ENCODE peak calls at places on chromosomes 3 and 15, in seven cellular contexts. One of them, this sample, is unnamed.

GRCh38 chr15:39204031-39204430 is 376.8 kb upstream of the THBS1 start:
- DNase-seq in transverse colon: no peak
- DNase-seq in PC-3: peak; percentile 37
- DNase-seq in AG10803: peak; percentile 67
- DNase-seq in HCT116: no peak
- DNase-seq in fibroblast of pulmonary artery: peak; percentile 61
- DNase-seq in cardiac muscle cell: peak; percentile 45
- DNase-seq in this sample: peak; percentile 43

GRCh38 chr3:40179016-40179415 is 130.5 kb upstream of the EIF1B start:
- DNase-seq in HCT116: peak; percentile 54
- DNase-seq in AG10803: peak; percentile 69
- DNase-seq in fibroblast of pulmonary artery: peak; percentile 81
- DNase-seq in PC-3: peak; percentile 81
- DNase-seq in cardiac muscle cell: peak; percentile 81
- DNase-seq in transverse colon: peak; percentile 78
- DNase-seq in this sample: peak; percentile 88

GRCh38 chr15:39501366-39501765 is 79.5 kb upstream of the THBS1 start:
- DNase-seq in PC-3: peak; percentile 4
- DNase-seq in fibroblast of pulmonary artery: no peak
- DNase-seq in transverse colon: no peak
- DNase-seq in HCT116: no peak
- DNase-seq in AG10803: no peak
- DNase-seq in cardiac muscle cell: peak; percentile 35
- DNase-seq in this sample: peak; percentile 57

GRCh38 chr3:100419406-100419805 is 18.1 kb downstream of the LNP1 start:
- DNase-seq in cardiac muscle cell: no peak
- DNase-seq in AG10803: no peak
- DNase-seq in transverse colon: no peak
- DNase-seq in PC-3: no peak
- DNase-seq in fibroblast of pulmonary artery: no peak
- DNase-seq in HCT116: no peak
- DNase-seq in this sample: no peak

GRCh38 chr3:191761906-191762305 is 300.9 kb downstream of the PYDC2 start:
- DNase-seq in AG10803: no peak
- DNase-seq in HCT116: no peak
- DNase-seq in fibroblast of pulmonary artery: peak; percentile 18
- DNase-seq in cardiac muscle cell: no peak
- DNase-seq in transverse colon: no peak
- DNase-seq in PC-3: no peak
- DNase-seq in this sample: no peak

GRCh38 chr15:43939070-43939469 is 112.3 kb downstream of the WDR76 start:
- DNase-seq in HCT116: peak; percentile 12
- DNase-seq in transverse colon: peak; percentile 14
- DNase-seq in cardiac muscle cell: peak; percentile 42
- DNase-seq in AG10803: no peak
- DNase-seq in fibroblast of pulmonary artery: peak; percentile 53
- DNase-seq in PC-3: peak; percentile 75
- DNase-seq in this sample: no peak

GRCh38 chr3:37619568-37619967 is 242.1 kb upstream of the CTDSPL start:
- DNase-seq in cardiac muscle cell: no peak
- DNase-seq in AG10803: no peak
- DNase-seq in transverse colon: no peak
- DNase-seq in PC-3: no peak
- DNase-seq in fibroblast of pulmonary artery: no peak
- DNase-seq in HCT116: no peak
- DNase-seq in this sample: no peak

GRCh38 chr3:61053781-61054496 is 197.3 kb downstream of the FHIT start:
- DNase-seq in cardiac muscle cell: no peak
- DNase-seq in transverse colon: no peak
- DNase-seq in AG10803: no peak
- DNase-seq in fibroblast of pulmonary artery: no peak
- DNase-seq in HCT116: no peak
- DNase-seq in PC-3: no peak
- DNase-seq in this sample: no peak

GRCh38 chr3:110576962-110577361 is 494.7 kb upstream of the NECTIN3 start:
- DNase-seq in HCT116: peak; percentile 80
- DNase-seq in transverse colon: no peak
- DNase-seq in fibroblast of pulmonary artery: peak; percentile 91
- DNase-seq in AG10803: peak; percentile 97
- DNase-seq in PC-3: peak; percentile 95
- DNase-seq in cardiac muscle cell: peak; percentile 86
- DNase-seq in this sample: peak; percentile 97

GRCh38 chr15:100847194-100847593 is 32.4 kb upstream of the ALDH1A3 start:
- DNase-seq in HCT116: no peak
- DNase-seq in cardiac muscle cell: no peak
- DNase-seq in AG10803: no peak
- DNase-seq in PC-3: peak; percentile 77
- DNase-seq in transverse colon: no peak
- DNase-seq in fibroblast of pulmonary artery: no peak
- DNase-seq in this sample: no peak

GRCh38 chr15:100853676-100854440 is 25.8 kb upstream of the ALDH1A3 start:
- DNase-seq in HCT116: no peak
- DNase-seq in fibroblast of pulmonary artery: no peak
- DNase-seq in PC-3: no peak
- DNase-seq in transverse colon: no peak
- DNase-seq in cardiac muscle cell: no peak
- DNase-seq in AG10803: no peak
- DNase-seq in this sample: no peak

GRCh38 chr15:100849021-100849831 is 30.4 kb upstream of the ALDH1A3 start:
- DNase-seq in fibroblast of pulmonary artery: peak; percentile 14
- DNase-seq in transverse colon: peak; percentile 72
- DNase-seq in cardiac muscle cell: peak; percentile 44
- DNase-seq in AG10803: peak; percentile 53
- DNase-seq in HCT116: no peak
- DNase-seq in PC-3: peak; percentile 86
- DNase-seq in this sample: peak; percentile 20

GRCh38 chr15:100856847-100857246 is 22.8 kb upstream of the ALDH1A3 start:
- DNase-seq in PC-3: no peak
- DNase-seq in cardiac muscle cell: no peak
- DNase-seq in HCT116: no peak
- DNase-seq in AG10803: no peak
- DNase-seq in fibroblast of pulmonary artery: no peak
- DNase-seq in transverse colon: no peak
- DNase-seq in this sample: no peak

GRCh38 chr15:100852630-100853029 is 27.0 kb upstream of the ALDH1A3 start:
- DNase-seq in transverse colon: no peak
- DNase-seq in PC-3: no peak
- DNase-seq in HCT116: no peak
- DNase-seq in cardiac muscle cell: no peak
- DNase-seq in fibroblast of pulmonary artery: no peak
- DNase-seq in AG10803: no peak
- DNase-seq in this sample: no peak
- H3K4me3 ChIP-seq in transverse colon: no peak overlapping the region
- H3K4me3 ChIP-seq in PC-3: no peak overlapping the region
- H3K4me3 ChIP-seq in HCT116: no peak overlapping the region
- H3K4me3 ChIP-seq in cardiac muscle cell: no peak overlapping the region
- H3K4me3 ChIP-seq in fibroblast of pulmonary artery: no peak overlapping the region
- H3K4me3 ChIP-seq in AG10803: no peak overlapping the region
- H3K4me3 ChIP-seq in this sample: no peak overlapping the region

DNA sequence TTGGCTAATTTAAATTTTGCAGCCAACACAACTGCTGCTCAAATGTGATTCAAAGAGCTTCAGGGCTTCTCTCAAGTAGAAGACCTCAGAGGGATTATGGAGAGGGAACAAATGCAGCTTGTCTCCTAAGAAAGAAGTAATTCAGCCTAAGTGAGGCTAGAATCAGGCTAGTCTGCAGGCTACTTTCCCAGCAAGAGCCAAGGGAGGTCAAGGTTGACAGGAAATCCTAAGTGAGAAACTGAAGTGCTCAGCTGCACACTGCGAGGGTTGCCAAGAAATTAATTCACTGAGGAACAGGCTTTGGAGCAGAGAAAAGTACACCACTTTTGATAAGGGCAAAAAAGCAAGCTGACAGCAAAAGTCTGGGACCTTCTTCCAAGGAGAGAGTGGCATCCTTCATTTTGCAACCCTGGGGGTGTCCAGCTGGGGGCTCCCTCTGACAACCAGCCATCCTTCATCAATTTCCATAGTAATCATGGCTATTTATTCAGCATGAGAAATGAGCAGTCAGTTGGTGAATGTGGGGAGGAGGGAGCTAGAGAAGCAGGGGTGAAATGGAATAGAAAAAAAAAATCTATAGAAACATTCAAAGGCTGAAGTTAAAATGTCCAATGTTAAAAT is 646.4 kb upstream of the ADAMTS9 start:
- DNase-seq in AG10803: no peak
- DNase-seq in cardiac muscle cell: peak; percentile 51
- DNase-seq in transverse colon: no peak
- DNase-seq in PC-3: peak; percentile 1
- DNase-seq in fibroblast of pulmonary artery: no peak
- DNase-seq in HCT116: no peak
- DNase-seq in this sample: no peak
- TF ChIP-seq CTCF in AG10803: peak; percentile 26
- TF ChIP-seq CTCF in cardiac muscle cell: peak; percentile 24
- TF ChIP-seq CTCF in transverse colon: no peak
- TF ChIP-seq CTCF in PC-3: peak; percentile 24
- TF ChIP-seq CTCF in fibroblast of pulmonary artery: peak; percentile 2
- TF ChIP-seq CTCF in HCT116: peak; percentile 31
- TF ChIP-seq CTCF in this sample: no peak

GRCh38 chr15:50353999-50354837 is 780 bp downstream of the GABPB1 start:
- DNase-seq in PC-3: peak; percentile 77
- DNase-seq in fibroblast of pulmonary artery: peak; percentile 86
- DNase-seq in HCT116: peak; percentile 19
- DNase-seq in AG10803: peak; percentile 90
- DNase-seq in cardiac muscle cell: peak; percentile 87
- DNase-seq in transverse colon: peak; percentile 67
- DNase-seq in this sample: peak; percentile 84

GRCh38 chr15:50355612-50355905 is 561 bp upstream of the GABPB1 start:
- DNase-seq in PC-3: no peak
- DNase-seq in HCT116: no peak
- DNase-seq in transverse colon: no peak
- DNase-seq in cardiac muscle cell: no peak
- DNase-seq in fibroblast of pulmonary artery: no peak
- DNase-seq in AG10803: no peak
- DNase-seq in this sample: no peak

GRCh38 chr15:50354838-50355611 is at the start of gene GABPB1:
- DNase-seq in PC-3: peak; percentile 70
- DNase-seq in fibroblast of pulmonary artery: peak; percentile 96
- DNase-seq in transverse colon: peak; percentile 89
- DNase-seq in AG10803: peak; percentile 97
- DNase-seq in cardiac muscle cell: peak; percentile 97
- DNase-seq in HCT116: peak; percentile 92
- DNase-seq in this sample: peak; percentile 97

GRCh38 chr15:50353251-50353998 is 1.6 kb downstream of the GABPB1 start:
- DNase-seq in fibroblast of pulmonary artery: peak; percentile 90
- DNase-seq in transverse colon: no peak
- DNase-seq in HCT116: no peak
- DNase-seq in PC-3: peak; percentile 51
- DNase-seq in cardiac muscle cell: peak; percentile 87
- DNase-seq in AG10803: peak; percentile 94
- DNase-seq in this sample: peak; percentile 79

DNA sequence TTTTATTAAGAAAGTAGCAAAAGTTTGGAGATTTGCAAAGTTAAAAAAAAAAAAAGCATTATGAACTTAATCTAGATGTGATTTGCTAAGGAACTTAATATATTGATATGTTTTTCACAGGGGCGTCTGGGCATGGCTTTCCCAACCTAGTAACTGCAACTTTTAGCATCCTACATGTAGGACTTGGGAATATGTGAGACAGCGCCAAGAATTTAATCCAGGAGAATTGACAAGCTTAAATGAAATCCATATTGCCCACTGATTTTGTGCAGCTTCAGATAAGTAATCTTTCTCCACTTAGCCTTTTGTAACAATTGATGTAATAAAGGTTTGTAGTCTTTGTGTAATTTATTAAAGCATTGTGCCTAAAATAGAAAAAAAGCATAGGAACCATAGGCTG is 982 bp upstream of the GABPB1 start:
- DNase-seq in transverse colon: no peak
- DNase-seq in HCT116: no peak
- DNase-seq in AG10803: peak; percentile 40
- DNase-seq in fibroblast of pulmonary artery: peak; percentile 16
- DNase-seq in cardiac muscle cell: peak; percentile 32
- DNase-seq in PC-3: no peak
- DNase-seq in this sample: peak; percentile 23
- H3K4me3 ChIP-seq in transverse colon: peak overlapping the region; percentile 90
- H3K4me3 ChIP-seq in HCT116: peak overlapping the region; percentile 63
- H3K4me3 ChIP-seq in AG10803: peak overlapping the region; percentile 92
- H3K4me3 ChIP-seq in fibroblast of pulmonary artery: peak overlapping the region; percentile 81
- H3K4me3 ChIP-seq in cardiac muscle cell: peak overlapping the region; percentile 79
- H3K4me3 ChIP-seq in PC-3: peak overlapping the region; percentile 94
- H3K4me3 ChIP-seq in this sample: peak overlapping the region; percentile 97

GRCh38 chr3:12953201-12953712 is 111.9 kb upstream of the RPL32 start:
- DNase-seq in HCT116: no peak
- DNase-seq in PC-3: no peak
- DNase-seq in cardiac muscle cell: no peak
- DNase-seq in fibroblast of pulmonary artery: no peak
- DNase-seq in transverse colon: no peak
- DNase-seq in AG10803: no peak
- DNase-seq in this sample: no peak

GRCh38 chr3:12954180-12954579 is 112.8 kb upstream of the RPL32 start:
- DNase-seq in HCT116: no peak
- DNase-seq in cardiac muscle cell: no peak
- DNase-seq in PC-3: no peak
- DNase-seq in AG10803: no peak
- DNase-seq in transverse colon: no peak
- DNase-seq in fibroblast of pulmonary artery: no peak
- DNase-seq in this sample: no peak

GRCh38 chr3:12955651-12956315 is 114.4 kb upstream of the RPL32 start:
- DNase-seq in cardiac muscle cell: no peak
- DNase-seq in transverse colon: no peak
- DNase-seq in fibroblast of pulmonary artery: no peak
- DNase-seq in HCT116: no peak
- DNase-seq in PC-3: no peak
- DNase-seq in AG10803: no peak
- DNase-seq in this sample: no peak

GRCh38 chr3:12956316-12956660 is 114.9 kb upstream of the RPL32 start:
- DNase-seq in PC-3: no peak
- DNase-seq in transverse colon: no peak
- DNase-seq in fibroblast of pulmonary artery: no peak
- DNase-seq in AG10803: no peak
- DNase-seq in cardiac muscle cell: no peak
- DNase-seq in HCT116: no peak
- DNase-seq in this sample: no peak

GRCh38 chr3:12954891-12955650 is 113.7 kb upstream of the RPL32 start:
- DNase-seq in transverse colon: peak; percentile 86
- DNase-seq in AG10803: peak; percentile 62
- DNase-seq in fibroblast of pulmonary artery: no peak
- DNase-seq in HCT116: no peak
- DNase-seq in PC-3: no peak
- DNase-seq in cardiac muscle cell: peak; percentile 12
- DNase-seq in this sample: peak; percentile 45
- TF ChIP-seq CTCF in transverse colon: no peak
- TF ChIP-seq CTCF in AG10803: no peak
- TF ChIP-seq CTCF in fibroblast of pulmonary artery: no peak
- TF ChIP-seq CTCF in HCT116: no peak
- TF ChIP-seq CTCF in PC-3: no peak
- TF ChIP-seq CTCF in cardiac muscle cell: no peak
- TF ChIP-seq CTCF in this sample: no peak

GRCh38 chr3:183291511-183292031 is 38.5 kb downstream of the B3GNT5 start:
- DNase-seq in AG10803: peak; percentile 28
- DNase-seq in cardiac muscle cell: peak; percentile 77
- DNase-seq in PC-3: peak; percentile 81
- DNase-seq in transverse colon: no peak
- DNase-seq in fibroblast of pulmonary artery: peak; percentile 71
- DNase-seq in HCT116: no peak
- DNase-seq in this sample: no peak
- H3K4me3 ChIP-seq in AG10803: no peak overlapping the region
- H3K4me3 ChIP-seq in cardiac muscle cell: no peak overlapping the region
- H3K4me3 ChIP-seq in PC-3: no peak overlapping the region
- H3K4me3 ChIP-seq in transverse colon: no peak overlapping the region
- H3K4me3 ChIP-seq in fibroblast of pulmonary artery: no peak overlapping the region
- H3K4me3 ChIP-seq in HCT116: no peak overlapping the region
- H3K4me3 ChIP-seq in this sample: no peak overlapping the region